ENCODE peak calls at places on chromosomes 1 and 21, in five cellular contexts. L is effector CD4-positive, alpha-beta T cell; U is ecto neural progenitor cell; R is activated CD4-positive, alpha-beta T cell treated with anti-CD3 and anti-CD28 coated beads, Interleukin-2, amount 10 ng/mL, durations not matched to agents 7 days and 5 days; A is ureter. X is an unnamed sample.

GRCh38 chr1:204445860-204446412 is 34.3 kb upstream of the PPP1R15B start:
- DNase-seq in L (peak), A (no peak), U (peak), R (peak), X (peak)

GRCh38 chr21:38953516-38953915 is 147.8 kb downstream of the ETS2 start:
- DNase-seq in U (no peak), L (no peak), R (no peak), A (no peak), X (no peak)

GRCh38 chr1:25504706-25505560 is 38.5 kb upstream of the LDLRAP1 start:
- DNase-seq in L (no peak), R (no peak), U (no peak), A (no peak), X (peak)

GRCh38 chr1:154774175-154774855 is 95.8 kb downstream of the KCNN3 start:
- DNase-seq in A (no peak), R (no peak), U (no peak), L (no peak), X (no peak)

GRCh38 chr1:204261746-204262505 is 48.1 kb upstream of the GOLT1A start:
- DNase-seq in R (no peak), L (no peak), U (no peak), A (no peak), X (no peak)

GRCh38 chr21:38126677-38127271 is 130.0 kb upstream of the KCNJ15 start:
- DNase-seq in U (peak), L (peak), R (peak), A (peak), X (peak)

GRCh38 chr1:221887091-221887746 is 145.3 kb upstream of the DUSP10 start:
- DNase-seq in U (no peak), R (no peak), L (no peak), A (peak), X (no peak)

GRCh38 chr1:23478896-23479790 is 4.8 kb downstream of the ASAP3 start:
- DNase-seq in U (no peak), A (peak), L (no peak), R (no peak), X (no peak)

GRCh38 chr21:35127851-35128250 is 78.7 kb upstream of the RUNX1 start:
- DNase-seq in R (no peak), U (no peak), L (no peak), A (no peak), X (no peak)

GRCh38 chr1:1908506-1908791 is 6.6 kb upstream of the CALML6 start:
- DNase-seq in L (no peak), R (no peak), U (no peak), A (peak), X (no peak)

GRCh38 chr1:182227864-182228547 is 163.6 kb downstream of the GLUL start:
- DNase-seq in L (no peak), A (no peak), R (no peak), U (no peak), X (no peak)

GRCh38 chr21:27246741-27247140 is 279.9 kb upstream of the ADAMTS5 start:
- DNase-seq in A (no peak), R (no peak), L (no peak), U (no peak), X (no peak)

GRCh38 chr1:169711469-169712308 is at the start of gene SELL:
- DNase-seq in L (peak), A (peak), R (peak), U (peak), X (peak)

GRCh38 chr1:182939413-182939812 is 13.6 kb downstream of the SHCBP1L start:
- DNase-seq in R (no peak), A (no peak), L (no peak), U (no peak), X (no peak)

GRCh38 chr1:109985251-109986053 is 887 bp downstream of the AHCYL1 start:
- DNase-seq in A (peak), R (no peak), L (no peak), U (no peak), X (no peak)

GRCh38 chr1:110188116-110188618 is 21.9 kb upstream of the KCNC4 start:
- DNase-seq in R (no peak), U (no peak), A (no peak), L (no peak), X (no peak)

GRCh38 chr1:240946926-240947325 is 335.0 kb upstream of the GREM2 start:
- DNase-seq in A (no peak), U (no peak), R (peak), L (no peak), X (no peak)

GRCh38 chr1:87436534-87436933 is 107.9 kb downstream of the LMO4 start:
- DNase-seq in R (no peak), A (no peak), U (no peak), L (no peak), X (no peak)

GRCh38 chr1:82517586-82517985 is 716.9 kb downstream of the ADGRL2 start:
- DNase-seq in R (no peak), A (peak), L (no peak), U (peak), X (no peak)

GRCh38 chr1:162631546-162632233 is 574 bp upstream of the DDR2 start:
- DNase-seq in L (no peak), R (no peak), U (no peak), A (no peak), X (no peak)

GRCh38 chr1:23585321-23586022 is 26.2 kb upstream of the ID3 start:
- DNase-seq in U (no peak), R (no peak), L (no peak), A (no peak), X (no peak)

GRCh38 chr1:109613396-109614147 is 5.8 kb downstream of the GNAT2 start:
- DNase-seq in L (no peak), U (no peak), A (no peak), R (no peak), X (no peak)

GRCh38 chr21:42209801-42210479 is 9.0 kb upstream of the ABCG1 start:
- DNase-seq in L (no peak), A (peak), R (no peak), U (peak), X (no peak)

GRCh38 chr1:182215797-182216196 is 154.3 kb upstream of the ZNF648 start:
- DNase-seq in R (no peak), L (no peak), U (no peak), A (no peak), X (no peak)

GRCh38 chr1:205827623-205828022 is 14.6 kb upstream of the SLC41A1 start:
- DNase-seq in U (no peak), A (no peak), L (no peak), R (no peak), X (no peak)

GRCh38 chr1:200311256-200311655 is 98.6 kb downstream of the ZNF281 start:
- DNase-seq in L (no peak), A (no peak), R (no peak), U (no peak), X (no peak)

GRCh38 chr1:205012416-205013140 is 30.4 kb upstream of the CNTN2 start:
- DNase-seq in A (no peak), L (no peak), R (no peak), U (no peak), X (no peak)

GRCh38 chr1:1290238-1290731 is 10.0 kb downstream of the SCNN1D start:
- DNase-seq in A (no peak), U (peak), R (peak), L (peak), X (peak)

GRCh38 chr21:34074283-34075098 is 1.1 kb downstream of the MRPS6 start:
- DNase-seq in A (no peak), U (peak), R (peak), L (no peak), X (no peak)

GRCh38 chr1:245679796-245680195 is 525.0 kb downstream of the KIF26B start:
- DNase-seq in L (no peak), U (no peak), A (no peak), R (no peak), X (no peak)